ENCODE peak calls at places on chromosomes 11 and 22, in seven cellular contexts. A is Calu3, W is hippocampal formation, V is AML-193, L is Peyer's patch, O is spleen, U is HL-60. T is an unnamed sample.

GRCh38 chr22:31488346-31488883 is 1.2 kb downstream of the EIF4ENIF1 start:
- DNase-seq in A (no peak), W (no peak), V (peak; percentile 3), L (no peak), O (no peak), U (no peak), T (no peak)

GRCh38 chr22:20656902-20657836 is 116.7 kb upstream of the SERPIND1 start:
- DNase-seq in A (no peak), W (no peak), V (no peak), L (no peak), O (no peak), U (no peak), T (peak; percentile 34)

GRCh38 chr22:42396621-42397331 is 35.4 kb downstream of the NFAM1 start:
- DNase-seq in A (no peak), W (no peak), V (no peak), L (peak; percentile 79), O (peak; percentile 92), U (peak; percentile 14), T (no peak)

GRCh38 chr11:126175261-126175885 is 36.1 kb downstream of the RPUSD4 start:
- DNase-seq in A (no peak), W (no peak), V (no peak), L (no peak), O (peak; percentile 46), U (no peak), T (no peak)

GRCh38 chr22:43681724-43682360 is 130.3 kb downstream of the EFCAB6 start:
- DNase-seq in A (no peak), W (no peak), V (no peak), L (no peak), O (no peak), U (no peak), T (no peak)

GRCh38 chr22:46069518-46070214 is 80.7 kb upstream of the PPARA start:
- DNase-seq in A (peak; percentile 95), W (peak; percentile 80), V (peak; percentile 76), L (peak; percentile 91), O (peak; percentile 89), U (peak; percentile 90), T (peak; percentile 94)

GRCh38 chr22:31852691-31853370 is 91.5 kb upstream of the YWHAH start:
- DNase-seq in A (no peak), W (no peak), V (no peak), L (no peak), O (no peak), U (no peak), T (no peak)

GRCh38 chr11:95108159-95108611 is 18.5 kb downstream of the ENDOD1 start:
- DNase-seq in A (peak; percentile 54), W (peak; percentile 23), V (no peak), L (no peak), O (peak; percentile 81), U (no peak), T (peak; percentile 42)

GRCh38 chr11:46554205-46555162 is 39.3 kb downstream of the AMBRA1 start:
- DNase-seq in A (peak; percentile 49), W (no peak), V (peak; percentile 49), L (no peak), O (no peak), U (peak; percentile 12), T (peak; percentile 70)

GRCh38 chr11:688681-689080 is 6.3 kb downstream of the DEAF1 start:
- DNase-seq in A (no peak), W (no peak), V (no peak), L (peak; percentile 40), O (no peak), U (peak; percentile 75), T (no peak)